ENCODE peak calls at places on chromosomes 16 and 17, in four cellular contexts. K is K562, G is H1, S is HepG2. C is an unnamed sample.

GRCh38 chr17:46162871-46163270 is 30.4 kb downstream of the KANSL1 start:
- DNase-seq in S (no peak), G (no peak), K (no peak), C (no peak)

GRCh38 chr17:7508150-7508549 is 24.0 kb downstream of the POLR2A start:
- DNase-seq in G (no peak), S (no peak), K (no peak), C (no peak)

GRCh38 chr17:29347831-29348281 is 42.3 kb upstream of the TAOK1 start:
- DNase-seq in G (no peak), S (no peak), K (peak), C (no peak)

GRCh38 chr17:10295728-10296343 is 77.0 kb downstream of the MYH13 start:
- DNase-seq in S (peak), K (peak), G (peak), C (peak)

GRCh38 chr16:47142469-47143328 is 1.0 kb downstream of the NETO2 start:
- DNase-seq in S (no peak), G (no peak), K (peak), C (no peak)

GRCh38 chr17:81379523-81379942 is 15.7 kb upstream of the BAHCC1 start:
- DNase-seq in G (no peak), K (peak), S (no peak), C (no peak)

GRCh38 chr16:82011199-82011641 is at the start of gene SDR42E1:
- DNase-seq in K (peak), G (no peak), S (no peak), C (peak)

GRCh38 chr17:12898110-12898509 is 108.8 kb downstream of the ARHGAP44 start:
- DNase-seq in K (no peak), S (no peak), G (no peak), C (no peak)

GRCh38 chr17:68759343-68760140 is 158.4 kb upstream of the FAM20A start:
- DNase-seq in S (peak), G (peak), K (peak), C (no peak)

GRCh38 chr17:18916816-18917496 is 35.0 kb upstream of the SLC5A10 start:
- DNase-seq in G (no peak), S (no peak), K (no peak), C (no peak)

GRCh38 chr16:67248401-67249177 is at the start of gene SLC9A5:
- DNase-seq in K (peak), G (no peak), S (no peak), C (no peak)

GRCh38 chr17:45298546-45299285 is 18.1 kb downstream of the MAP3K14 start:
- DNase-seq in K (no peak), G (no peak), S (no peak), C (no peak)

GRCh38 chr16:11302977-11303376 is 21.8 kb upstream of the PRM1 start:
- DNase-seq in G (no peak), K (no peak), S (no peak), C (no peak)

GRCh38 chr16:74939688-74940087 is 45.2 kb downstream of the WDR59 start:
- DNase-seq in S (no peak), K (no peak), G (no peak), C (no peak)

GRCh38 chr16:74931445-74931844 is 53.5 kb downstream of the WDR59 start:
- DNase-seq in S (no peak), K (no peak), G (no peak), C (no peak)

GRCh38 chr16:74936902-74937560 is 47.9 kb downstream of the WDR59 start:
- DNase-seq in K (no peak), S (no peak), G (no peak), C (peak)
- TF ChIP-seq ATF2 in K (no peak), S (no peak), G (no peak), C (peak)

DNA sequence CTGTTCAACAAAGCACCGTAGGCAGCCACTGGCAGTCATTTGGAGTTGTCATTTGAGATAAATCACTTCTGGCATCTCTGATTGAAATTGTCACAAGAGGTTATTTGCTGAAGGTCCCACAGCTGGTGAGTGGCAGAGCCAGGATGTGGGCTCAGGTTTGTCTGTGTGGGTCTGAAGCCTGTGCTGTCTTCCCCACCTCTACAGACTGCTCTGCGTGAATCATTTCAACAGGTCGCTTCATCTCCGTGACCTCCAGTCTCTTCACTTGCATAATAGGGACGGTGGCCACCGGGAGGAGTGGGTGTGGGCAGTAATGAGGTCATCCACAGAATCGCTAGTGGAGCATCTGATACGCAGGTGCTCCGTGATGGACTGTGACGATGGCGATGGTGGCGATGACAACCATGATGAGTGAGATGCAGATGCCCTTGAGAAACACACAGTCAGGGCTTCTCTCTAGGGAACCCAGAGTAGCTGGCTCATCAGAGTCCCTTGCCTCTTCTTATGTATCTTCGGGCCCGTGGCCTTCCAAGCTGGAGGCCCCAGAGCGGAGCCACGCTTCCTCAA is 120.2 kb downstream of the RAP1GAP2 start:
- DNase-seq in S (no peak), K (no peak), G (no peak), C (no peak)
- H3K4me3 ChIP-seq in S (no peak), K (no peak), G (no peak), C (no peak)

GRCh38 chr17:42529054-42529453 is 7.0 kb upstream of the NAGLU start:
- DNase-seq in K (no peak), S (no peak), G (no peak), C (no peak)

GRCh38 chr17:42531455-42532354 is 4.3 kb upstream of the NAGLU start:
- DNase-seq in S (peak), K (peak), G (no peak), C (no peak)

GRCh38 chr17:42527932-42528331 is 8.1 kb upstream of the NAGLU start:
- DNase-seq in S (peak), K (no peak), G (no peak), C (no peak)

GRCh38 chr17:42535400-42536047 is 517 bp upstream of the NAGLU start:
- DNase-seq in S (no peak), G (no peak), K (peak), C (no peak)

DNA sequence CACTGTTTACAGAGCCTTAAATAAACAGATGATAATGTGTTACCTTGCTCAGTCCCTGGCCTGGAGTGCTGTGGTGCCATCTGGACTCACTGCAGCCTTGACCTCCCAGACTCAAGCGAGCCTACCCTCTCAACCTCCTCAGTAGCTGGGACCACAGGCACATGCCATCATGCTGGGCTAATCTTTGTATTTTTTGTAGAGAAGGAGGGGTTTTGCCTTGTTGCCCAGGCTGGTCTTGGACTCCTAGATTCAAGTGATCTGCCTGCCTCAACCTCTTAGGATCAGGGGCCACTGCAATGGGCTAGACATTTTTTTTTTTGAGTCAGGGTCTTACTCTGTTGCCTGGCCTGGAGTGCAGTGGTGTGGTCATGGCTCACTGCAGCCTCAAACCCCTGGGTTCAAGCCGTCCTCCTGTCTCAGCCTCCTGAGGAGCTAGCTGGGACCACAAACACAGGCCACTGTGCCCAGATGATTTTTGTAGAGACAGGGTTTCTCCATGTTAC is 5.0 kb upstream of the NAGLU start:
- DNase-seq in S (peak), K (no peak), G (no peak), C (no peak)
- TF ChIP-seq ATF2 in S (peak), K (no peak), G (no peak), C (no peak)

DNA sequence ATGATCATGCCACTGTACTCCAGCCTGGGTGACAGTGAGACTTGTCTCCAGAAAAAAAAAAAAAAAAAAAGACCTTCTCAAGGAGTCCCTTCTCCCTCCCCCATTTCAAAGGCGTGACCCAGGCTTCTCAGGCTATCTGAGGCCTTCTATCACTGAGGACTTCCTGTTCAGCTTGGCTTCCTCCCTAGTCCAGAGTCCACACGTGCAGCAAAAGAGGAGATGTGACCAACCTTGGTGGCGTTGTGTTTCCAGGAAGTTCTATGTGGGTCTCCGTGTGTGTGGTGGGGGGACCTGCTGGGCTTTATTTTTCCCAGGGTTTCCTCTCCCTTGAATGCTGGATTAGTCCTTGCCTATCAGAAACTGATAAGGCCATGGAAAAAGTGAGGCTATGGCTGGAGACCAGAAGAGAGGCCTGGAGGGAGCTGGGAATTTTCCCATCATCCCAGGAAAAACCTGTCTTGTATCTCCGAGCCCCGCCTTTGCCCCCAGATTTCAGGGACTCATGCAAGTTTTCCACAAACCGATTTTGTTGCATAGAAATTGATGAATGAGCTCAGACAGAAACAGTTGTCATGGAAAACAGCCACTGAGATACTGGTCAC is 148.1 kb downstream of the SALL1 start:
- DNase-seq in S (peak), K (peak), G (no peak), C (no peak)
- H3K4me3 ChIP-seq in S (no peak), K (no peak), G (no peak), C (no peak)

GRCh38 chr17:35051183-35051578 is 12.3 kb downstream of the RFFL start:
- DNase-seq in G (no peak), S (peak), K (peak), C (no peak)
- TF ChIP-seq ATF2 in G (no peak), S (no peak), K (no peak), C (peak)

GRCh38 chr17:4229627-4230026 is 34.2 kb downstream of the ANKFY1 start:
- DNase-seq in K (no peak), S (no peak), G (no peak), C (no peak)
- H3K4me3 ChIP-seq in K (no peak), S (no peak), G (no peak), C (no peak)

GRCh38 chr16:72858611-72859493 is 189.1 kb downstream of the ZFHX3 start:
- DNase-seq in G (no peak), K (no peak), S (no peak), C (no peak)
- TF ChIP-seq ATF2 in G (no peak), K (no peak), S (no peak), C (no peak)

GRCh38 chr17:2710075-2710803 is 1.3 kb downstream of the CLUH start:
- DNase-seq in K (peak), S (no peak), G (no peak), C (no peak)
- H3K4me3 ChIP-seq in K (peak), S (peak), G (peak), C (peak)

C was measured in GM12878.